ENCODE peak calls at places on chromosomes 11 and 22, in five cellular contexts. J is kidney, U is GM12878, H is fibroblast of lung, F is psoas muscle. R is an unnamed sample.

GRCh38 chr22:19461506-19461905 is 14.0 kb upstream of the C22orf39 start:
- DNase-seq in F (no peak), J (no peak), H (no peak), U (no peak), R (no peak)

GRCh38 chr11:119888119-119888518 is 159.1 kb upstream of the NECTIN1 start:
- DNase-seq in F (no peak), J (no peak), U (no peak), H (no peak), R (no peak)

GRCh38 chr22:22576244-22576988 is 17.4 kb upstream of the PRAME start:
- DNase-seq in F (peak; percentile 64), U (no peak), J (no peak), H (peak; percentile 16), R (peak; percentile 19)

GRCh38 chr22:30575859-30576258 is 1.4 kb upstream of the GAL3ST1 start:
- DNase-seq in U (no peak), J (no peak), H (no peak), F (no peak), R (no peak)

GRCh38 chr11:120689591-120689990 is 178.0 kb downstream of the GRIK4 start:
- DNase-seq in F (no peak), U (no peak), H (no peak), J (no peak), R (no peak)

GRCh38 chr11:5596611-5597201 is at the start of gene TRIM6:
- DNase-seq in U (no peak), H (peak; percentile 64), F (peak; percentile 73), J (peak; percentile 88), R (peak; percentile 69)

GRCh38 chr11:72294566-72295395 is 50.8 kb upstream of the PHOX2A start:
- DNase-seq in F (no peak), U (no peak), J (no peak), H (no peak), R (no peak)

GRCh38 chr22:41366323-41367014 is 15.3 kb upstream of the TEF start:
- DNase-seq in J (no peak), H (no peak), U (no peak), F (no peak), R (no peak)

GRCh38 chr11:61545921-61546320 is 35.0 kb downstream of the SYT7 start:
- DNase-seq in H (no peak), U (no peak), F (no peak), J (no peak), R (no peak)

GRCh38 chr22:44459041-44459440 is 39.0 kb downstream of the RTL6 start:
- DNase-seq in U (no peak), H (no peak), J (no peak), F (no peak), R (no peak)

GRCh38 chr22:46076651-46077339 is 73.5 kb upstream of the PPARA start:
- DNase-seq in J (peak; percentile 77), U (no peak), H (peak; percentile 86), F (peak; percentile 74), R (peak; percentile 95)

GRCh38 chr11:617248-617911 is 1.6 kb upstream of the IRF7 start:
- DNase-seq in J (peak; percentile 84), H (no peak), U (no peak), F (no peak), R (no peak)
- H3K27ac ChIP-seq in J (no peak overlapping the region), H (no peak overlapping the region), U (no peak overlapping the region), F (no peak overlapping the region), R (no peak overlapping the region)

DNA sequence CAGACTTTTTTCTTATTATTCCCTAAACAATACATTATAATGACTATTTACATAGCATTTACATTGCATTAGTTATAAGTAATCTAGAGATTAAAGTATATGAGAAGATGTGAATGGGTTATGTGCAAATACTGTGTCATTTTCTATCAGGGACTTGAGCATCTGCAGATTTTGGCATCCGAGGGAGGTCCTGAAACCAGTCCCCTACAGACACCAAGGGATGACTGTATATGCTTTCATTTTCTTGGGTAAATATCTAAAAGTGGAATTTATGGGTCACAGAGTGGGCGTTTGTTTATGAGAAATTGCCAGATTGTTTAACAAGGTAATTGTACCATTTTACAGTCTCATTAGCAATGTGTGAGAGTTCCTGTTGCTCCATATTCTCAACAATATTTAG is 454.5 kb upstream of the API5 start:
- DNase-seq in J (no peak), F (no peak), H (no peak), U (no peak), R (no peak)
- H3K27ac ChIP-seq in J (no peak overlapping the region), F (no peak overlapping the region), H (no peak overlapping the region), U (no peak overlapping the region), R (no peak overlapping the region)

GRCh38 chr11:99522467-99523173 is 501.9 kb downstream of the CNTN5 start:
- DNase-seq in U (no peak), F (no peak), H (peak; percentile 24), J (no peak), R (peak; percentile 25)

GRCh38 chr11:99513368-99513767 is 492.6 kb downstream of the CNTN5 start:
- DNase-seq in H (peak; percentile 29), J (no peak), U (no peak), F (no peak), R (no peak)

GRCh38 chr11:99519095-99519494 is 498.3 kb downstream of the CNTN5 start:
- DNase-seq in U (no peak), F (no peak), J (no peak), H (no peak), R (no peak)
- H3K27ac ChIP-seq in U (no peak overlapping the region), F (no peak overlapping the region), J (no peak overlapping the region), H (no peak overlapping the region), R (no peak overlapping the region)

DNA sequence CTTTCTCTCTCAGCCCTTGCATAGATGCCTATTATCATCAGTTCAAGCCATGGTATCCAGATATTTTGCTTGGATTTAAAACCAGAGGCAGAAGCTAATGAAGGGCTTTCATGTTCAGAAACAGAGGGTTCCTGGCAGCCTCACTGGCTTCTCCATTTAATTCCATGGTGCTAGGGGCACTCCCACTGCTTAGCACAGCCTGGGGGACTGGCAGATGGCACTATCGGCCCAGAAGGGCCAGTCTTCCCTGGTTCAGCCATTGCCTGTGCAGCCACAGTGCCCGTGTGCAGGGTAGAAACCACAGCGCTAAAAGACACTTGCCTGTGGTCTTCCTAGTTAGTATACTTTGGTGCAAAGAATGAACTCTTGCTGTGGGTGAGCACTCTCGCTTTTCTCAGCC is 111.5 kb downstream of the LDLRAD3 start:
- DNase-seq in J (no peak), F (no peak), H (no peak), U (no peak), R (no peak)
- H3K27ac ChIP-seq in J (no peak overlapping the region), F (no peak overlapping the region), H (no peak overlapping the region), U (no peak overlapping the region), R (no peak overlapping the region)

GRCh38 chr11:614091-614582 is 1.6 kb downstream of the IRF7 start:
- DNase-seq in H (no peak), F (no peak), J (peak; percentile 78), U (no peak), R (no peak)
- H3K27ac ChIP-seq in H (no peak overlapping the region), F (peak overlapping the region; percentile 93), J (no peak overlapping the region), U (peak overlapping the region; percentile 100), R (no peak overlapping the region)

GRCh38 chr22:38228873-38229740 is 27.3 kb downstream of the MAFF start:
- DNase-seq in F (peak; percentile 74), J (no peak), H (peak; percentile 73), U (no peak), R (peak; percentile 94)

GRCh38 chr22:38233427-38233826 is 31.6 kb downstream of the MAFF start:
- DNase-seq in H (no peak), J (no peak), U (no peak), F (peak; percentile 35), R (no peak)

GRCh38 chr22:38230108-38230825 is 28.5 kb downstream of the MAFF start:
- DNase-seq in H (no peak), F (no peak), U (no peak), J (no peak), R (peak; percentile 70)

GRCh38 chr22:38232196-38232595 is 30.4 kb downstream of the MAFF start:
- DNase-seq in H (no peak), U (no peak), J (no peak), F (no peak), R (no peak)

DNA sequence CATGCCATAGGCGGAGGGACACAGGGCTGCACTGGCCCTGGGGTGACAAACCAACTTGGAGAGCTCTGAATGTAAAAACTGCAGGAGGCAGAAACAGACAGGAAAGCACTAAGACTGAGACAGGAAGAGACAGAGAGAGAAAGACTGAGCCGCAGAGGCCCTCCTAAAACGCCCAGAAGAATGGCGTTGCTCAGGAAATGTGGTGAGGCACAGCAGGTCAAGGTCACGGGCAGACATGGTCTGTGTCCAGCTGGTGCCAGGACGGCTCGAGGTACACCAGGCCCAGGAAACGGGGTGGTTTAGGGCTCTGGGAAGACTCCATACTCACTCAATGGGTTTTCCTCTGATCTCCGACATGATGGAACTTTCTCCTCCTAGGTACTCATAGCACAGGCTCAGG is 29.1 kb downstream of the MAFF start:
- DNase-seq in U (no peak), H (no peak), F (no peak), J (no peak), R (no peak)
- H3K27ac ChIP-seq in U (no peak overlapping the region), H (no peak overlapping the region), F (peak overlapping the region; percentile 50), J (no peak overlapping the region), R (no peak overlapping the region)

GRCh38 chr11:128893578-128894295 is 2.6 kb downstream of the KCNJ5 start:
- DNase-seq in H (no peak), U (no peak), J (no peak), F (no peak), R (no peak)
- H3K27ac ChIP-seq in H (no peak overlapping the region), U (no peak overlapping the region), J (peak overlapping the region; percentile 18), F (no peak overlapping the region), R (no peak overlapping the region)

DNA sequence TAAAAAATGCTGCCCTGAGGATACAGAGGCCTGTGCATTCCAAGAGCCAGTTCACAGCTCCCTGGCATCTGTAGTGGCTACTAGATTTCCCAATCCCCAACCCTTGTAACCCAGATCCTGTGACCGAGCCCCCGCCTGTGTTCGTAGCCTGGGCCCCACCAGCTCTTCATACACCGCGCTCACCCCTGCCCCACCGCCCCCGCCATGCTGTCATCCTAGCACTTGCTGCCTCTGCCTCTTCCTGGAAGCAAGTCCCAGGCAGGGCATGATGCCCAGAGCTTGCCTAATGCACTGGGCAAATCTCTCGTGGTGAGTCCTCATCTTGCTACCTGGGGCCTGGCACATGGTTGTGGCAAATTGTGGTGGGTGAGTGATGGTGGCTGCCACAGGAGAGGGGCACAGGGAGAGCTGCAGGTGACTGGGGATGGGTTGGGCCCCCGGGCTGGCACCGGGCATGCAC is 7.1 kb downstream of the MGAT3 start:
- DNase-seq in U (no peak), H (no peak), J (peak; percentile 69), F (peak; percentile 87), R (no peak)
- H3K27ac ChIP-seq in U (peak overlapping the region; percentile 27), H (no peak overlapping the region), J (no peak overlapping the region), F (peak overlapping the region; percentile 60), R (no peak overlapping the region)

R was measured in SJSA1.